ENCODE peak calls at places on chromosomes 13 and 19, in seven cellular contexts. One of them, this sample, is unnamed.

GRCh38 chr19:48196321-48196761 is 25.9 kb downstream of the ZSWIM9 start:
- DNase-seq in SHP77 treated with DMSO at 0.1 percent for 48 hours: no peak
- DNase-seq in stimulated activated CD4-positive, alpha-beta T cell treated with anti-CD3 and anti-CD28 coated beads, Interleukin-15, amount 100 ng/mL, for 1 hour: no peak
- DNase-seq in NCI-H2081: peak
- DNase-seq in NCI-H748 treated with DMSO at 0.1 percent for 48 hours: no peak
- DNase-seq in Peyer's patch: no peak
- DNase-seq in body of pancreas: no peak
- DNase-seq in this sample: peak

GRCh38 chr13:114064516-114065140 is 67.8 kb downstream of the RASA3 start:
- DNase-seq in Peyer's patch: no peak
- DNase-seq in stimulated activated CD4-positive, alpha-beta T cell treated with anti-CD3 and anti-CD28 coated beads, Interleukin-15, amount 100 ng/mL, for 1 hour: no peak
- DNase-seq in body of pancreas: no peak
- DNase-seq in NCI-H2081: no peak
- DNase-seq in SHP77 treated with DMSO at 0.1 percent for 48 hours: no peak
- DNase-seq in NCI-H748 treated with DMSO at 0.1 percent for 48 hours: no peak
- DNase-seq in this sample: no peak

GRCh38 chr13:104993708-104994107 is 1541.8 kb downstream of the EFNB2 start:
- DNase-seq in NCI-H2081: no peak
- DNase-seq in NCI-H748 treated with DMSO at 0.1 percent for 48 hours: no peak
- DNase-seq in stimulated activated CD4-positive, alpha-beta T cell treated with anti-CD3 and anti-CD28 coated beads, Interleukin-15, amount 100 ng/mL, for 1 hour: no peak
- DNase-seq in Peyer's patch: no peak
- DNase-seq in SHP77 treated with DMSO at 0.1 percent for 48 hours: no peak
- DNase-seq in body of pancreas: no peak
- DNase-seq in this sample: no peak

GRCh38 chr19:34962945-34963530 is 991 bp downstream of the ZNF792 start:
- DNase-seq in NCI-H748 treated with DMSO at 0.1 percent for 48 hours: no peak
- DNase-seq in stimulated activated CD4-positive, alpha-beta T cell treated with anti-CD3 and anti-CD28 coated beads, Interleukin-15, amount 100 ng/mL, for 1 hour: no peak
- DNase-seq in body of pancreas: no peak
- DNase-seq in Peyer's patch: no peak
- DNase-seq in NCI-H2081: no peak
- DNase-seq in SHP77 treated with DMSO at 0.1 percent for 48 hours: no peak
- DNase-seq in this sample: no peak

GRCh38 chr13:44934724-44935123 is 54.5 kb downstream of the NUFIP1 start:
- DNase-seq in NCI-H2081: no peak
- DNase-seq in NCI-H748 treated with DMSO at 0.1 percent for 48 hours: no peak
- DNase-seq in Peyer's patch: no peak
- DNase-seq in SHP77 treated with DMSO at 0.1 percent for 48 hours: no peak
- DNase-seq in stimulated activated CD4-positive, alpha-beta T cell treated with anti-CD3 and anti-CD28 coated beads, Interleukin-15, amount 100 ng/mL, for 1 hour: no peak
- DNase-seq in body of pancreas: no peak
- DNase-seq in this sample: peak

GRCh38 chr13:113374511-113375175 is 10.7 kb upstream of the GRTP1 start:
- DNase-seq in SHP77 treated with DMSO at 0.1 percent for 48 hours: no peak
- DNase-seq in NCI-H2081: no peak
- DNase-seq in stimulated activated CD4-positive, alpha-beta T cell treated with anti-CD3 and anti-CD28 coated beads, Interleukin-15, amount 100 ng/mL, for 1 hour: no peak
- DNase-seq in Peyer's patch: no peak
- DNase-seq in NCI-H748 treated with DMSO at 0.1 percent for 48 hours: no peak
- DNase-seq in body of pancreas: no peak
- DNase-seq in this sample: no peak

GRCh38 chr19:48385461-48386087 is 5.8 kb downstream of the KDELR1 start:
- DNase-seq in NCI-H2081: no peak
- DNase-seq in stimulated activated CD4-positive, alpha-beta T cell treated with anti-CD3 and anti-CD28 coated beads, Interleukin-15, amount 100 ng/mL, for 1 hour: no peak
- DNase-seq in body of pancreas: no peak
- DNase-seq in NCI-H748 treated with DMSO at 0.1 percent for 48 hours: no peak
- DNase-seq in SHP77 treated with DMSO at 0.1 percent for 48 hours: no peak
- DNase-seq in Peyer's patch: no peak
- DNase-seq in this sample: no peak

GRCh38 chr13:30607908-30608307 is 9.8 kb upstream of the USPL1 start:
- DNase-seq in Peyer's patch: peak
- DNase-seq in stimulated activated CD4-positive, alpha-beta T cell treated with anti-CD3 and anti-CD28 coated beads, Interleukin-15, amount 100 ng/mL, for 1 hour: no peak
- DNase-seq in body of pancreas: no peak
- DNase-seq in NCI-H2081: no peak
- DNase-seq in SHP77 treated with DMSO at 0.1 percent for 48 hours: no peak
- DNase-seq in NCI-H748 treated with DMSO at 0.1 percent for 48 hours: peak
- DNase-seq in this sample: no peak

GRCh38 chr19:40610396-40611064 is 9.4 kb downstream of the LTBP4 start:
- DNase-seq in NCI-H748 treated with DMSO at 0.1 percent for 48 hours: no peak
- DNase-seq in Peyer's patch: peak
- DNase-seq in NCI-H2081: no peak
- DNase-seq in SHP77 treated with DMSO at 0.1 percent for 48 hours: peak
- DNase-seq in body of pancreas: peak
- DNase-seq in stimulated activated CD4-positive, alpha-beta T cell treated with anti-CD3 and anti-CD28 coated beads, Interleukin-15, amount 100 ng/mL, for 1 hour: no peak
- DNase-seq in this sample: no peak

GRCh38 chr13:80338781-80339577 is 1.9 kb downstream of the SPRY2 start:
- DNase-seq in body of pancreas: peak
- DNase-seq in stimulated activated CD4-positive, alpha-beta T cell treated with anti-CD3 and anti-CD28 coated beads, Interleukin-15, amount 100 ng/mL, for 1 hour: no peak
- DNase-seq in Peyer's patch: peak
- DNase-seq in SHP77 treated with DMSO at 0.1 percent for 48 hours: peak
- DNase-seq in NCI-H748 treated with DMSO at 0.1 percent for 48 hours: peak
- DNase-seq in NCI-H2081: peak
- DNase-seq in this sample: peak

This sample was measured in cardiac muscle cell.